ENCODE peak calls at places on chromosomes 11 and 22, in eight cellular contexts. A is activated CD8-positive, alpha-beta T cell treated with anti-CD3 and anti-CD28 coated beads, Interleukin-2, amount 10 ng/mL, durations not matched to agents 7 days and 5 days; C is AG04449; O is renal cortical epithelial cell; T is dermis blood vessel endothelial cell; J is activated effector memory CD4-positive, alpha-beta T cell treated with Interleukin-2 at 50 U/mL for 16 hours; Z is CD8-positive, alpha-beta T cell; X is GM12865. N is an unnamed sample.

GRCh38 chr11:128420943-128421342 is 166.4 kb downstream of the ETS1 start:
- DNase-seq in A (no peak), C (peak; percentile 92), O (no peak), T (no peak), J (no peak), Z (no peak), X (no peak), N (peak; percentile 61)

GRCh38 chr22:26852176-26852575 is 194.8 kb downstream of the MIAT start:
- DNase-seq in A (no peak), C (no peak), O (no peak), T (no peak), J (no peak), Z (no peak), X (no peak), N (no peak)

GRCh38 chr22:46052801-46053562 is 76.0 kb upstream of the WNT7B start:
- DNase-seq in A (no peak), C (no peak), O (peak; percentile 58), T (peak; percentile 45), J (no peak), Z (no peak), X (no peak), N (no peak)

GRCh38 chr11:69644071-69644961 is 3.4 kb downstream of the CCND1 start:
- DNase-seq in A (no peak), C (peak; percentile 63), O (peak; percentile 74), T (peak; percentile 74), J (no peak), Z (no peak), X (no peak), N (peak; percentile 80)

GRCh38 chr11:1890856-1891830 is 552 bp downstream of the PRR33 start:
- DNase-seq in A (no peak), C (no peak), O (no peak), T (no peak), J (no peak), Z (no peak), X (no peak), N (peak; percentile 9)

GRCh38 chr22:37739000-37739399 is 42.2 kb downstream of the TRIOBP start:
- DNase-seq in A (no peak), C (no peak), O (no peak), T (no peak), J (no peak), Z (no peak), X (no peak), N (peak; percentile 58)

GRCh38 chr11:117912497-117912896 is 16.7 kb downstream of the TMPRSS13 start:
- DNase-seq in A (peak; percentile 37), C (no peak), O (no peak), T (no peak), J (no peak), Z (no peak), X (no peak), N (no peak)

GRCh38 chr11:125317416-125317815 is 152.9 kb downstream of the PKNOX2 start:
- DNase-seq in A (no peak), C (no peak), O (no peak), T (no peak), J (no peak), Z (no peak), X (no peak), N (no peak)

GRCh38 chr11:19283998-19284397 is 43.3 kb upstream of the E2F8 start:
- DNase-seq in A (no peak), C (no peak), O (no peak), T (no peak), J (no peak), Z (no peak), X (no peak), N (no peak)

GRCh38 chr11:69358398-69359080 is 64.6 kb downstream of the MYEOV start:
- DNase-seq in A (no peak), C (no peak), O (no peak), T (no peak), J (no peak), Z (no peak), X (no peak), N (no peak)

GRCh38 chr22:35917651-35918050 is 111.0 kb downstream of the RBFOX2 start:
- DNase-seq in A (no peak), C (no peak), O (no peak), T (no peak), J (no peak), Z (no peak), X (no peak), N (no peak)

GRCh38 chr11:1070594-1071462 is 3.8 kb upstream of the MUC2 start:
- DNase-seq in A (no peak), C (no peak), O (no peak), T (no peak), J (no peak), Z (no peak), X (no peak), N (no peak)